ENCODE peak calls at places on chromosomes 6 and 20, in five cellular contexts. P is K562, F is GM12878, J is HepG2, L is A549. O is an unnamed sample.

GRCh38 chr20:62732766-62733165 is 24.1 kb downstream of the NTSR1 start:
- DNase-seq in J (no peak), F (no peak), P (no peak), L (no peak), O (no peak)

GRCh38 chr6:17429381-17430061 is 36.1 kb downstream of the CAP2 start:
- DNase-seq in P (no peak), F (no peak), L (no peak), J (no peak), O (no peak)

GRCh38 chr6:42224222-42225042 is 6.8 kb upstream of the MRPS10 start:
- DNase-seq in P (no peak), J (peak; percentile 48), F (peak; percentile 94), L (peak; percentile 56), O (no peak)

GRCh38 chr20:15763344-15763743 is 809.9 kb downstream of the KIF16B start:
- DNase-seq in F (no peak), J (no peak), P (no peak), L (no peak), O (no peak)

GRCh38 chr6:28910901-28911680 is 12.7 kb downstream of the TRIM27 start:
- DNase-seq in J (no peak), L (no peak), P (no peak), F (no peak), O (no peak)

GRCh38 chr6:142013875-142014495 is 118.7 kb upstream of the GJE1 start:
- DNase-seq in P (no peak), L (no peak), J (no peak), F (no peak), O (no peak)

GRCh38 chr6:57305112-57305511 is 12.3 kb upstream of the PRIM2 start:
- DNase-seq in L (no peak), P (no peak), J (no peak), F (no peak), O (no peak)

GRCh38 chr6:133062077-133062476 is 179.1 kb upstream of the EYA4 start:
- DNase-seq in F (no peak), P (no peak), L (no peak), J (no peak), O (no peak)

GRCh38 chr6:105755885-105756284 is 330.3 kb upstream of the PRDM1 start:
- DNase-seq in P (no peak), L (no peak), F (no peak), J (no peak), O (no peak)

GRCh38 chr6:136685540-136686108 is 106.7 kb downstream of the MAP3K5 start:
- DNase-seq in J (no peak), L (no peak), P (no peak), F (no peak), O (no peak)

GRCh38 chr6:109093732-109094131 is 914 bp downstream of the SESN1 start:
- DNase-seq in P (no peak), F (no peak), J (no peak), L (no peak), O (no peak)

GRCh38 chr6:33838979-33839378 is 35.2 kb upstream of the MLN start:
- DNase-seq in J (no peak), P (no peak), L (no peak), F (no peak), O (no peak)
- H3K4me1 ChIP-seq in J (peaks cover 50% of the 10 kb centered on the region), P (peaks cover 52% of the 10 kb centered on the region), L (peaks cover 56% of the 10 kb centered on the region), F (peaks cover 14% of the 10 kb centered on the region), O (peaks cover 22% of the 10 kb centered on the region)

GRCh38 chr6:155274533-155274932 is 10.7 kb downstream of the CLDN20 start:
- DNase-seq in L (no peak), J (no peak), P (no peak), F (no peak), O (no peak)

GRCh38 chr6:155274106-155274505 is 10.3 kb downstream of the CLDN20 start:
- DNase-seq in J (no peak), F (no peak), L (no peak), P (no peak), O (no peak)

GRCh38 chr6:155276638-155277037 is 12.8 kb downstream of the CLDN20 start:
- DNase-seq in J (no peak), P (no peak), L (no peak), F (no peak), O (no peak)

GRCh38 chr6:155273438-155273837 is 9.6 kb downstream of the CLDN20 start:
- DNase-seq in P (peak; percentile 27), L (no peak), F (no peak), J (no peak), O (peak; percentile 52)

DNA sequence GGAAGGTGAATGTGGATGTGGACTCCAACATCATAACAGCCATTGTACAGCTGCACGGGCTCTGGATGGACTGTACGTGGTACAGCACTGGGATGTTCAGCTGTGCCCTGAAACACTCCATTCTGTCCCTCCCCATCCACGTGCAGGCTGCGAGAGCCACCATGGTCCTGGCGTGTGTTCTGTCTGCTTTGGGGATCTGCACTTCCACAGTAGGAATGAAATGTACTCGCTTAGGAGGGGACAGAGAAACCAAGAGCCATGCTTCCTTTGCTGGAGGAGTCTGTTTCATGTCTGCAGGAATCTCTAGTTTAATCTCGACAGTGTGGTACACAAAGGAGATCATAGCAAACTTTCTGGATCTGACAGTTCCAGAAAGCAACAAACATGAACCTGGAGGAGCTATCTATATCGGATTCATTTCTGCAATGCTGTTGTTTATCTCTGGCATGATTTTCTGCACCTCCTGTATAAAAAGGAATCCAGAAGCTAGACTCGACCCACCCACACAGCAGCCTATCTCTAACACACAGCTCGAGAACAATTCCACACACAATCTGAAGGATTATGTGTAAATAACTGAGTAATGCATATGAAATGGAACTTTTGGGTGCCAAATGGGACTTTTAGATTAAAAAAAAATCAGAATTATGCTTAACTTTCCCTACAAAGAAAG is 12.1 kb downstream of the CLDN20 start:
- DNase-seq in P (no peak), F (no peak), L (no peak), J (no peak), O (no peak)
- TF ChIP-seq JUNB in P (no peak), F (no peak), L (no peak), J (no peak), O (no peak)

DNA sequence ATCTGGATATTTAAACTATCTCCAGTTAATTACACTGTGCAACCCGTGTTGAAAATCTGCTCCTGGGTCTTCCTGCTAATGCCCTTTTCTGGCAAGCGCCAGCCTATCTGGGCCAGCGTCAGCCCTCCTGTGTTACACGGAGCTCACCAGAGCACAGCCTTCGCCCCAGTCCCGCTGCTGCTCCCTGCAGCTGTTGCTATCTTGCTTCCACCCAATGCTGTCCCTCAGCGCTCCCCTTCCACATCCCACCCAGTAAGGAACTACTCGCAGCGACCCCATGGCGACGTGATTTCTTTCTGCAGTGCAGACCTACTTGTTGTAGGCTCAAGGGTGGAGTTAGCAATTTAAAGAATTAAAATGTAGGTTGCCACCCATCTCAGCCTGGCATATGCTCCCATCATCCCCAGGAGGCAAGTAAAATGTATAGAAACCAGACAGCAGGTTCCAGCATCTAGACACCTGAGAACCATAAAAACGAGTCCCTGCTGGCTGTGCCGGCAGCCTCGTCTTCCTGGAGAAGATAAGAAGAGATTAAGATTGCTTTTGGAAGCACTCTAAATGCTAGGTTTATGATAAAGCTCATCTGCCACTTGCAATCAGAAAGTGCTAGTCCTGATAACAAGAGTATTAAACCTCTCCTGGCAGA is 254.3 kb upstream of the FOXQ1 start:
- DNase-seq in L (no peak), F (no peak), J (no peak), P (no peak), O (no peak)
- H3K4me1 ChIP-seq in L (no peaks in the 10 kb centered on the region), F (no peaks in the 10 kb centered on the region), J (peaks cover 55% of the 10 kb centered on the region), P (no peaks in the 10 kb centered on the region), O (no peaks in the 10 kb centered on the region)

DNA sequence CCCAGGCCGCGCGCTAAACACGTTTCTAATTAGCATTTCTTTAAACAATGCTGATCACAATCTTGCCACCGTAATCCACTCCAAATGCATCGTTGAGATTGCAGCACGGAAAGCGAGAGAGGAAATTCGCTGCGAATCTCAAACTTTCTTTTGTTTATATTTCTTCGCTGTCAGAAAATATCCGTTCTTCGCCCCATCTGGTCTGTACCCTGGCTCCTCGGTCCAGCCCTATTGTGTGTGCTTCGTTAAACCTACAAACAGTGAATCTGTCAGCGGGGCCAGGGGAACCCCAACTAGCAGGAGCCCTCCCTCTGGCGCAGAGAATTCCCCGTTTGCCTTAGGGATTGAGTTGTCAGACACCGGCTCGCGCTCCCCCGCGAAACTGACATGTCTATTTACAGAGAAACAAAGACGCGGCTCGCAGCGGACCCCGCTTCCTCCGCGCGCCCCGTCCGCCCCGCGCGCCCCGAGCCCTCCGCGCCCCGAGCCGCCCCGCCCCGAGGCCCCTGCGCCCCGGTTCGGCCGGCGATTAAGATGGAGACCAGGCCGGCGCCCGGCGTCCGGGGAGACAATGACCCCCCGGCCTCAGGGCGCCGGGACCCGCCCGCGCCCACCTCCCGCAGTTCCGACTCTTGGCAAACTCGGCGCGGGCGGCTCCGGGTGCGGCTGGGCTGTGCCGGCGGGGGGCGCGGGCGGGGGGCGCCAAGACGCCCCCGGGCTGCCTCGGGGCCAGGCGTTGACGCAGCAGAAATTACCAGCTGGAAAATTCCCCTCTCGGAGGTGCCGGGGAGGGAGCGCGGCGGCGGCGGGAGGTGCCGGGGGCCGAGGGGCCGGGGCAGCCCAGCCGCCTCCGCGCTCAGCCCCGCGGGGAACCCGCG is 882 bp downstream of the ZBTB46 start:
- DNase-seq in P (no peak), F (no peak), L (no peak), J (no peak), O (peak; percentile 61)
- TF ChIP-seq JUNB in P (no peak), F (no peak), L (no peak), J (no peak), O (no peak)

DNA sequence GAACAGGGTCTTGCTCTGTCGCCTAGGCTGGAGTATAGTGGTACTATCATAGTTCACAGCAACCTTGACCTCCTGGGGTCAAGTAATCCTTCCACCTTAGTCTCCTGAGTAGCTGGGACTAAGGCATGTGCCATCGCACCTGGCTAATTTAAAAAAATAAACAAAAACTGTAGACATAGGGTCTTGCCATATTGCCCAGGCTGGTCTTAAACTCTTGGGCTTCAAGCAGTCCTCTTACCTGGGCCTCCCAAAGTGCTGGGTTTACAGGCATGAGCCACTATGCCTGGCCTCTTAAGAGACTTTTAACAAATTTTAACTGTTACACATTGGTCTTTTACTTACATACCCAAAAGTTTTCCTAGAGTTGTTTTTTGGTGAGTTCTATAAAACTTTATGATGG is 12.4 kb downstream of the CD2AP start:
- DNase-seq in J (no peak), L (no peak), P (no peak), F (no peak), O (no peak)
- H3K4me1 ChIP-seq in J (peaks cover 35% of the 10 kb centered on the region), L (peaks cover 36% of the 10 kb centered on the region), P (peaks cover 19% of the 10 kb centered on the region), F (no peaks in the 10 kb centered on the region), O (peaks cover 43% of the 10 kb centered on the region)

GRCh38 chr6:83042671-83043070 is 23.0 kb downstream of the UBE3D start:
- DNase-seq in L (no peak), J (no peak), P (no peak), F (no peak), O (no peak)

DNA sequence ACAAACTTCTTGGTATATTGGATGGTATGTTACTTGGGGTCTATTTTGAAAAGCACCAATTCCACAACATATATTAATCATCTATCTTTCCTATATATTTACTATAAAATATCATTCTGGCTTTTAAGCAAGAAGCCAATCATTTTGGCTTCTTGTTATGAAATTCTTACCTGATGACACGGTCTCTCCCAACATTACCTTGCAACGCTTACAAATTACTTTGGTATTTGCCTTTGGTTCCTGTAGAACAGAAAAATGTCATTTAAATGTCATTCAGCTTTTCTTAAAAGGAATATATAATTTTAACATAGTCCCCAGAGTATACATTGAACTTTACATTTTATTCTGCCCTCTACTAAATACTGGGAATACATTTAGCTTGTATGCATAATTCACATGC is 27.4 kb downstream of the UBE3D start:
- DNase-seq in F (no peak), J (no peak), P (no peak), L (no peak), O (no peak)
- TF ChIP-seq JUNB in F (no peak), J (no peak), P (no peak), L (no peak), O (no peak)